ENCODE peak calls at places on chromosomes 6 and 20, in seven cellular contexts. G is SW 1271; U is CD4-positive, CD25-positive, alpha-beta regulatory T cell; V is stimulated activated CD4-positive, alpha-beta T cell treated with anti-CD3 and anti-CD28 coated beads, Interleukin-2, amount 100 ng/mL, for 48 hours; W is activated naive CD8-positive, alpha-beta T cell treated with anti-CD3 and anti-CD28 coated beads for 36 hours; Z is endothelial cell; F is AG08395. R is an unnamed sample.

GRCh38 chr6:135922170-135922569 is 70.7 kb downstream of the PDE7B start:
- DNase-seq in F (peak), V (no peak), G (peak), U (no peak), Z (no peak), W (no peak), R (peak)

GRCh38 chr20:49674383-49675352 is 39.0 kb downstream of the B4GALT5 start:
- DNase-seq in F (peak), V (no peak), Z (no peak), W (no peak), G (peak), U (no peak), R (no peak)

GRCh38 chr6:148059869-148060268 is 282.8 kb upstream of the SASH1 start:
- DNase-seq in Z (no peak), V (no peak), U (no peak), W (no peak), F (no peak), G (no peak), R (no peak)

GRCh38 chr6:15911753-15912504 is 217.0 kb upstream of the MYLIP start:
- DNase-seq in F (no peak), U (no peak), W (peak), Z (no peak), G (no peak), V (peak), R (no peak)

GRCh38 chr6:89895273-89895874 is 1.1 kb downstream of the GJA10 start:
- DNase-seq in Z (peak), V (no peak), W (no peak), F (peak), U (no peak), G (no peak), R (peak)

GRCh38 chr6:14664112-14664592 is 546.6 kb downstream of the CD83 start:
- DNase-seq in V (no peak), W (no peak), F (no peak), G (no peak), Z (no peak), U (peak), R (no peak)

GRCh38 chr6:126919947-126920346 is 198.5 kb upstream of the RSPO3 start:
- DNase-seq in F (peak), U (no peak), Z (no peak), G (peak), W (no peak), V (no peak), R (no peak)

GRCh38 chr6:29887330-29887818 is 55.0 kb upstream of the HLA-A start:
- DNase-seq in W (peak), G (peak), F (peak), U (peak), V (no peak), Z (no peak), R (no peak)

GRCh38 chr6:170269151-170269872 is 21.6 kb downstream of the DLL1 start:
- DNase-seq in F (no peak), G (no peak), U (no peak), Z (no peak), W (no peak), V (no peak), R (no peak)

GRCh38 chr20:19867074-19867473 is 109.0 kb downstream of the RIN2 start:
- DNase-seq in W (no peak), U (no peak), V (no peak), G (no peak), F (no peak), Z (no peak), R (no peak)

GRCh38 chr6:143332153-143332845 is 118.2 kb downstream of the ADAT2 start:
- DNase-seq in U (no peak), Z (no peak), W (no peak), F (no peak), G (no peak), V (no peak), R (no peak)

GRCh38 chr20:4961746-4962145 is 39.6 kb downstream of the SLC23A2 start:
- DNase-seq in W (no peak), V (no peak), U (peak), G (peak), F (no peak), Z (no peak), R (no peak)

GRCh38 chr20:61373956-61374545 is 122.0 kb downstream of the CDH4 start:
- DNase-seq in W (no peak), U (no peak), F (no peak), G (no peak), V (no peak), Z (no peak), R (no peak)

R was measured in iPS DF 6.9.